ENCODE peak calls at places on chromosomes 4 and X, in six cellular contexts. One of them, this sample, is unnamed. For H3K9me3, the result is how much of the 10 kb centered on the place peaks cover.

GRCh38 chr4:187491959-187492358 is 503.6 kb upstream of the ZFP42 start:
- DNase-seq in DND-41: no peak
- DNase-seq in PC-3: no peak
- DNase-seq in HCT116: no peak
- DNase-seq in CD8-positive, alpha-beta memory T cell: no peak
- DNase-seq in naive thymus-derived CD4-positive, alpha-beta T cell: no peak
- DNase-seq in this sample: no peak

GRCh38 chrX:651922-652775 is 21.6 kb downstream of the SHOX start:
- DNase-seq in DND-41: no peak
- DNase-seq in PC-3: no peak
- DNase-seq in HCT116: no peak
- DNase-seq in CD8-positive, alpha-beta memory T cell: no peak
- DNase-seq in naive thymus-derived CD4-positive, alpha-beta T cell: no peak
- DNase-seq in this sample: no peak

GRCh38 chrX:8306296-8306975 is 135.4 kb upstream of the VCX2 start:
- DNase-seq in DND-41: no peak
- DNase-seq in PC-3: no peak
- DNase-seq in HCT116: no peak
- DNase-seq in CD8-positive, alpha-beta memory T cell: no peak
- DNase-seq in naive thymus-derived CD4-positive, alpha-beta T cell: no peak
- DNase-seq in this sample: no peak

GRCh38 chr4:177008836-177009501 is 216.2 kb upstream of the VEGFC start:
- DNase-seq in DND-41: no peak
- DNase-seq in PC-3: no peak
- DNase-seq in HCT116: no peak
- DNase-seq in CD8-positive, alpha-beta memory T cell: no peak
- DNase-seq in naive thymus-derived CD4-positive, alpha-beta T cell: no peak
- DNase-seq in this sample: no peak

GRCh38 chr4:25826074-25826752 is 36.6 kb downstream of the SEL1L3 start:
- DNase-seq in DND-41: no peak
- DNase-seq in PC-3: no peak
- DNase-seq in HCT116: no peak
- DNase-seq in CD8-positive, alpha-beta memory T cell: no peak
- DNase-seq in naive thymus-derived CD4-positive, alpha-beta T cell: no peak
- DNase-seq in this sample: no peak

GRCh38 chr4:2796261-2797187 is 3.6 kb downstream of the SH3BP2 start:
- DNase-seq in DND-41: no peak
- DNase-seq in PC-3: peak
- DNase-seq in HCT116: no peak
- DNase-seq in CD8-positive, alpha-beta memory T cell: no peak
- DNase-seq in naive thymus-derived CD4-positive, alpha-beta T cell: no peak
- DNase-seq in this sample: no peak

GRCh38 chrX:146041741-146042140 is 224.1 kb downstream of the SLITRK2 start:
- DNase-seq in DND-41: no peak
- DNase-seq in PC-3: no peak
- DNase-seq in HCT116: no peak
- DNase-seq in CD8-positive, alpha-beta memory T cell: no peak
- DNase-seq in naive thymus-derived CD4-positive, alpha-beta T cell: no peak
- DNase-seq in this sample: no peak

GRCh38 chr4:84482564-84483563 is 16.2 kb downstream of the NKX6-1 start:
- DNase-seq in DND-41: no peak
- DNase-seq in PC-3: no peak
- DNase-seq in HCT116: no peak
- DNase-seq in CD8-positive, alpha-beta memory T cell: no peak
- DNase-seq in naive thymus-derived CD4-positive, alpha-beta T cell: no peak
- DNase-seq in this sample: no peak

GRCh38 chrX:151750511-151750910 is 16.0 kb downstream of the CNGA2 start:
- DNase-seq in DND-41: no peak
- DNase-seq in PC-3: no peak
- DNase-seq in HCT116: no peak
- DNase-seq in CD8-positive, alpha-beta memory T cell: no peak
- DNase-seq in naive thymus-derived CD4-positive, alpha-beta T cell: no peak
- DNase-seq in this sample: no peak

GRCh38 chr4:159141193-159141592 is 38.3 kb downstream of the RAPGEF2 start:
- DNase-seq in DND-41: no peak
- DNase-seq in PC-3: no peak
- DNase-seq in HCT116: no peak
- DNase-seq in CD8-positive, alpha-beta memory T cell: no peak
- DNase-seq in naive thymus-derived CD4-positive, alpha-beta T cell: no peak
- DNase-seq in this sample: no peak

GRCh38 chrX:10769165-10769564 is 148.8 kb upstream of the MID1 start:
- DNase-seq in DND-41: no peak
- DNase-seq in PC-3: peak
- DNase-seq in HCT116: peak
- DNase-seq in CD8-positive, alpha-beta memory T cell: no peak
- DNase-seq in naive thymus-derived CD4-positive, alpha-beta T cell: no peak
- DNase-seq in this sample: no peak

GRCh38 chrX:49106296-49106695 is 17.2 kb downstream of the GPKOW start:
- DNase-seq in DND-41: no peak
- DNase-seq in PC-3: no peak
- DNase-seq in HCT116: no peak
- DNase-seq in CD8-positive, alpha-beta memory T cell: no peak
- DNase-seq in naive thymus-derived CD4-positive, alpha-beta T cell: no peak
- DNase-seq in this sample: no peak

GRCh38 chr4:4535590-4535989 is 6.3 kb downstream of the STX18 start:
- DNase-seq in DND-41: no peak
- DNase-seq in PC-3: no peak
- DNase-seq in HCT116: no peak
- DNase-seq in CD8-positive, alpha-beta memory T cell: no peak
- DNase-seq in naive thymus-derived CD4-positive, alpha-beta T cell: no peak
- DNase-seq in this sample: no peak

GRCh38 chr4:140269369-140269768 is 104.1 kb upstream of the SCOC start:
- DNase-seq in DND-41: no peak
- DNase-seq in PC-3: no peak
- DNase-seq in HCT116: no peak
- DNase-seq in CD8-positive, alpha-beta memory T cell: no peak
- DNase-seq in naive thymus-derived CD4-positive, alpha-beta T cell: no peak
- DNase-seq in this sample: no peak

GRCh38 chr4:146398896-146399443 is 122.8 kb downstream of the SLC10A7 start:
- DNase-seq in DND-41: no peak
- DNase-seq in PC-3: no peak
- DNase-seq in HCT116: no peak
- DNase-seq in CD8-positive, alpha-beta memory T cell: no peak
- DNase-seq in naive thymus-derived CD4-positive, alpha-beta T cell: no peak
- DNase-seq in this sample: no peak

GRCh38 chrX:136158685-136159084 is 11.4 kb downstream of the FHL1 start:
- DNase-seq in DND-41: no peak
- DNase-seq in PC-3: no peak
- DNase-seq in HCT116: no peak
- DNase-seq in CD8-positive, alpha-beta memory T cell: no peak
- DNase-seq in naive thymus-derived CD4-positive, alpha-beta T cell: no peak
- DNase-seq in this sample: no peak

GRCh38 chr4:114116861-114117260 is 137.4 kb upstream of the ARSJ start:
- DNase-seq in DND-41: no peak
- DNase-seq in PC-3: no peak
- DNase-seq in HCT116: no peak
- DNase-seq in CD8-positive, alpha-beta memory T cell: no peak
- DNase-seq in naive thymus-derived CD4-positive, alpha-beta T cell: no peak
- DNase-seq in this sample: no peak

GRCh38 chr4:111014537-111014936 is 391.7 kb upstream of the PITX2 start:
- DNase-seq in DND-41: no peak
- DNase-seq in PC-3: no peak
- DNase-seq in HCT116: no peak
- DNase-seq in CD8-positive, alpha-beta memory T cell: no peak
- DNase-seq in naive thymus-derived CD4-positive, alpha-beta T cell: no peak
- DNase-seq in this sample: no peak

GRCh38 chr4:130985371-130985770 is 1889.4 kb downstream of the C4orf33 start:
- DNase-seq in DND-41: no peak
- DNase-seq in PC-3: no peak
- DNase-seq in HCT116: no peak
- DNase-seq in CD8-positive, alpha-beta memory T cell: no peak
- DNase-seq in naive thymus-derived CD4-positive, alpha-beta T cell: no peak
- DNase-seq in this sample: no peak

GRCh38 chr4:26325191-26325590 is 4.4 kb downstream of the RBPJ start:
- DNase-seq in DND-41: no peak
- DNase-seq in PC-3: peak
- DNase-seq in HCT116: peak
- DNase-seq in CD8-positive, alpha-beta memory T cell: peak
- DNase-seq in naive thymus-derived CD4-positive, alpha-beta T cell: peak
- DNase-seq in this sample: no peak

GRCh38 chrX:154401918-154402621 is 3.9 kb downstream of the RPL10 start:
- DNase-seq in DND-41: no peak
- DNase-seq in PC-3: peak
- DNase-seq in HCT116: no peak
- DNase-seq in CD8-positive, alpha-beta memory T cell: no peak
- DNase-seq in naive thymus-derived CD4-positive, alpha-beta T cell: no peak
- DNase-seq in this sample: no peak

GRCh38 chr4:89121711-89122387 is 10.5 kb downstream of the TIGD2 start:
- DNase-seq in DND-41: no peak
- DNase-seq in PC-3: no peak
- DNase-seq in HCT116: no peak
- DNase-seq in CD8-positive, alpha-beta memory T cell: no peak
- DNase-seq in naive thymus-derived CD4-positive, alpha-beta T cell: no peak
- DNase-seq in this sample: no peak

GRCh38 chrX:52271212-52271611 is 86.5 kb downstream of the MAGED4 start:
- DNase-seq in DND-41: peak
- DNase-seq in PC-3: peak
- DNase-seq in HCT116: no peak
- DNase-seq in CD8-positive, alpha-beta memory T cell: no peak
- DNase-seq in naive thymus-derived CD4-positive, alpha-beta T cell: no peak
- DNase-seq in this sample: no peak

GRCh38 chrX:135489542-135489941 is 30.9 kb upstream of the INTS6L start:
- DNase-seq in DND-41: no peak
- DNase-seq in PC-3: no peak
- DNase-seq in HCT116: no peak
- DNase-seq in CD8-positive, alpha-beta memory T cell: no peak
- DNase-seq in naive thymus-derived CD4-positive, alpha-beta T cell: no peak
- DNase-seq in this sample: no peak

GRCh38 chr4:141047228-141047884 is 85.9 kb downstream of the RNF150 start:
- DNase-seq in DND-41: no peak
- DNase-seq in PC-3: no peak
- DNase-seq in HCT116: no peak
- DNase-seq in CD8-positive, alpha-beta memory T cell: no peak
- DNase-seq in naive thymus-derived CD4-positive, alpha-beta T cell: no peak
- DNase-seq in this sample: no peak

GRCh38 chr4:10731162-10731561 is 46.6 kb upstream of the CLNK start:
- DNase-seq in DND-41: no peak
- DNase-seq in PC-3: no peak
- DNase-seq in HCT116: no peak
- DNase-seq in CD8-positive, alpha-beta memory T cell: no peak
- DNase-seq in naive thymus-derived CD4-positive, alpha-beta T cell: no peak
- DNase-seq in this sample: no peak

GRCh38 chrX:21885568-21885967 is 29.8 kb downstream of the YY2 start:
- DNase-seq in DND-41: no peak
- DNase-seq in PC-3: no peak
- DNase-seq in HCT116: no peak
- DNase-seq in CD8-positive, alpha-beta memory T cell: no peak
- DNase-seq in naive thymus-derived CD4-positive, alpha-beta T cell: no peak
- DNase-seq in this sample: no peak

DNA sequence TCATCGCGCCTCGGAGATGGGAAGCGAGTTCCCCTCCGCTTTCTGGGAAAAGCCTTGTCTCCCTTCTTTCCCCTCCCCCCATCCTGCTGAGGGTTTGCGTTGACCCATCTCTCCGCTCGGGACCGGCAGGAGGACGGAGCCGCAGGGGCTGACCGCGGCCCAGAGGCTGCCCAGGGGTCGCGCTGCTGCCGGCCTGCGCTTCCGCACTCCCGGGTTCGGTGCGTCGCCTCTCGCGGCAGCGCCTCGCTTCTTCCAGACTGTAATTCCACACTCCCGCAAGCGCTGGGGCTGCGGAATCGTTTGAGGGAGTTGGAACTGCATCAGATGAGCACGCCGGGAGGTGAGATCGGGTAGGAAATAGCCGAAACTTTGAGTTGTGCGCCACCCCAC is 88.3 kb downstream of the BCOR start:
- DNase-seq in DND-41: no peak
- DNase-seq in PC-3: no peak
- DNase-seq in HCT116: no peak
- DNase-seq in CD8-positive, alpha-beta memory T cell: no peak
- DNase-seq in naive thymus-derived CD4-positive, alpha-beta T cell: no peak
- DNase-seq in this sample: no peak
- H3K9me3 ChIP-seq in DND-41: under half
- H3K9me3 ChIP-seq in PC-3: under half
- H3K9me3 ChIP-seq in HCT116: under half
- H3K9me3 ChIP-seq in CD8-positive, alpha-beta memory T cell: under half
- H3K9me3 ChIP-seq in naive thymus-derived CD4-positive, alpha-beta T cell: under half
- H3K9me3 ChIP-seq in this sample: under half

DNA sequence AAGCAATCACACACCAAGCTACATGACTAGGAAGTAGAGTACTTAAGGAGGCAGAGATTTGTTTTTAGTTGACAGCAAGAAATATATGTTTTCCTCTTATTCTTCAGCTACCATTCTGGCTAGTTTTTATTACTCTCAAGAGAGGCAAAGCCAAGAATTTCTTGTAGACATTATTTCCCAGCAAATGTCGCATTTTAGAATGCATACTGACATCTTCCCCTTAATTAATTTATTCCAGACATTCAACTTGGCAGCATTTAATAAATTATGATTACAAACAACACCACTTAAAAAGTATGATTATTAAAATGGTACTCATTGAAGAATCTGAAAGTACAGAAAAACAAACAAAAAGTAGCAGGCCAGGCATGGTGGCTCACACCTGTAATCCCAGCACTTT is 23.4 kb upstream of the FAM9C start:
- DNase-seq in DND-41: no peak
- DNase-seq in PC-3: no peak
- DNase-seq in HCT116: no peak
- DNase-seq in CD8-positive, alpha-beta memory T cell: no peak
- DNase-seq in naive thymus-derived CD4-positive, alpha-beta T cell: no peak
- DNase-seq in this sample: no peak
- H3K9me3 ChIP-seq in DND-41: under half
- H3K9me3 ChIP-seq in PC-3: under half
- H3K9me3 ChIP-seq in HCT116: under half
- H3K9me3 ChIP-seq in CD8-positive, alpha-beta memory T cell: under half
- H3K9me3 ChIP-seq in naive thymus-derived CD4-positive, alpha-beta T cell: under half
- H3K9me3 ChIP-seq in this sample: under half

GRCh38 chr4:142120921-142121320 is 484.5 kb downstream of the IL15 start:
- DNase-seq in DND-41: no peak
- DNase-seq in PC-3: no peak
- DNase-seq in HCT116: no peak
- DNase-seq in CD8-positive, alpha-beta memory T cell: no peak
- DNase-seq in naive thymus-derived CD4-positive, alpha-beta T cell: no peak
- DNase-seq in this sample: no peak

GRCh38 chr4:142124874-142125273 is 488.5 kb downstream of the IL15 start:
- DNase-seq in DND-41: no peak
- DNase-seq in PC-3: no peak
- DNase-seq in HCT116: no peak
- DNase-seq in CD8-positive, alpha-beta memory T cell: no peak
- DNase-seq in naive thymus-derived CD4-positive, alpha-beta T cell: no peak
- DNase-seq in this sample: no peak

GRCh38 chr4:142126890-142127497 is 490.6 kb downstream of the IL15 start:
- DNase-seq in DND-41: peak
- DNase-seq in PC-3: peak
- DNase-seq in HCT116: peak
- DNase-seq in CD8-positive, alpha-beta memory T cell: peak
- DNase-seq in naive thymus-derived CD4-positive, alpha-beta T cell: peak
- DNase-seq in this sample: peak

GRCh38 chr4:142121448-142121847 is 485.1 kb downstream of the IL15 start:
- DNase-seq in DND-41: no peak
- DNase-seq in PC-3: no peak
- DNase-seq in HCT116: no peak
- DNase-seq in CD8-positive, alpha-beta memory T cell: no peak
- DNase-seq in naive thymus-derived CD4-positive, alpha-beta T cell: no peak
- DNase-seq in this sample: no peak

GRCh38 chr4:142121951-142122350 is 485.6 kb downstream of the IL15 start:
- DNase-seq in DND-41: no peak
- DNase-seq in PC-3: no peak
- DNase-seq in HCT116: no peak
- DNase-seq in CD8-positive, alpha-beta memory T cell: no peak
- DNase-seq in naive thymus-derived CD4-positive, alpha-beta T cell: no peak
- DNase-seq in this sample: no peak
- H3K9me3 ChIP-seq in DND-41: under half
- H3K9me3 ChIP-seq in PC-3: under half
- H3K9me3 ChIP-seq in HCT116: under half
- H3K9me3 ChIP-seq in CD8-positive, alpha-beta memory T cell: under half
- H3K9me3 ChIP-seq in naive thymus-derived CD4-positive, alpha-beta T cell: under half
- H3K9me3 ChIP-seq in this sample: under half

GRCh38 chr4:273312-274017 is 31.8 kb downstream of the ZNF732 start:
- DNase-seq in DND-41: no peak
- DNase-seq in PC-3: no peak
- DNase-seq in HCT116: no peak
- DNase-seq in CD8-positive, alpha-beta memory T cell: no peak
- DNase-seq in naive thymus-derived CD4-positive, alpha-beta T cell: no peak
- DNase-seq in this sample: no peak
- H3K9me3 ChIP-seq in DND-41: half or more
- H3K9me3 ChIP-seq in PC-3: half or more
- H3K9me3 ChIP-seq in HCT116: under half
- H3K9me3 ChIP-seq in CD8-positive, alpha-beta memory T cell: under half
- H3K9me3 ChIP-seq in naive thymus-derived CD4-positive, alpha-beta T cell: under half
- H3K9me3 ChIP-seq in this sample: under half

This sample was measured in T-helper 17 cell.